ENCODE peak calls at places on chromosomes 6 and 20, in seven cellular contexts. U is fibroblast of the aortic adventitia, G is brain microvascular endothelial cell, S is progenitor cell of endocrine pancreas, X is PC-3, C is A549, Y is kidney. B is an unnamed sample.
A peak's percentile ranks its signal among the peaks of the same experiment; 100 is the strongest.

GRCh38 chr20:64153410-64153809 is 10.8 kb upstream of the MYT1 start:
- DNase-seq in U (no peak), G (no peak), S (no peak), X (no peak), C (no peak), Y (no peak), B (no peak)

GRCh38 chr6:17130786-17131185 is 28.9 kb downstream of the STMND1 start:
- DNase-seq in U (no peak), G (no peak), S (no peak), X (no peak), C (no peak), Y (no peak), B (no peak)

GRCh38 chr6:49766762-49767161 is 20.3 kb downstream of the PGK2 start:
- DNase-seq in U (no peak), G (no peak), S (no peak), X (no peak), C (no peak), Y (no peak), B (no peak)

GRCh38 chr20:38599410-38599882 is 2.2 kb upstream of the ARHGAP40 start:
- DNase-seq in U (peak; percentile 20), G (no peak), S (no peak), X (peak; percentile 62), C (no peak), Y (peak; percentile 96), B (peak; percentile 49)

GRCh38 chr6:139355172-139355571 is 19.3 kb downstream of the CITED2 start:
- DNase-seq in U (no peak), G (no peak), S (no peak), X (no peak), C (no peak), Y (no peak), B (no peak)

GRCh38 chr6:15628499-15629131 is 34.2 kb downstream of the DTNBP1 start:
- DNase-seq in U (peak; percentile 76), G (peak; percentile 82), S (no peak), X (peak; percentile 13), C (no peak), Y (no peak), B (no peak)

GRCh38 chr6:44255848-44256247 is 1.5 kb downstream of the SLC35B2 start:
- DNase-seq in U (no peak), G (no peak), S (no peak), X (no peak), C (peak; percentile 21), Y (no peak), B (no peak)

GRCh38 chr6:30121446-30122065 is 8.7 kb upstream of the TRIM31 start:
- DNase-seq in U (no peak), G (no peak), S (no peak), X (no peak), C (no peak), Y (no peak), B (no peak)

GRCh38 chr6:33885121-33886057 is 81.6 kb upstream of the MLN start:
- DNase-seq in U (peak; percentile 49), G (peak; percentile 20), S (no peak), X (peak; percentile 76), C (peak; percentile 72), Y (peak; percentile 37), B (no peak)

GRCh38 chr6:154347981-154348380 is 8.6 kb downstream of the IPCEF1 start:
- DNase-seq in U (no peak), G (no peak), S (no peak), X (no peak), C (no peak), Y (no peak), B (no peak)

GRCh38 chr6:149212892-149213786 is 104.4 kb upstream of the TAB2 start:
- DNase-seq in U (no peak), G (no peak), S (no peak), X (no peak), C (no peak), Y (no peak), B (no peak)

GRCh38 chr20:62368629-62369507 is 1.8 kb upstream of the LAMA5 start:
- DNase-seq in U (peak; percentile 36), G (no peak), S (peak; percentile 51), X (peak; percentile 67), C (no peak), Y (no peak), B (peak; percentile 72)

GRCh38 chr20:57957397-57958049 is 247.7 kb upstream of the PMEPA1 start:
- DNase-seq in U (no peak), G (peak; percentile 34), S (no peak), X (no peak), C (no peak), Y (no peak), B (no peak)

GRCh38 chr6:170007468-170008240 is 256.2 kb downstream of the ERMARD start:
- DNase-seq in U (no peak), G (no peak), S (no peak), X (no peak), C (no peak), Y (no peak), B (no peak)

GRCh38 chr6:38671885-38672467 is 31.0 kb downstream of the GLO1 start:
- DNase-seq in U (peak; percentile 80), G (peak; percentile 44), S (no peak), X (peak; percentile 78), C (peak; percentile 56), Y (no peak), B (no peak)
- TF ChIP-seq CTCF in U (peak; percentile 88), G (peak; percentile 74), S (peak; percentile 75), X (peak; percentile 89), C (peak; percentile 66), Y (peak; percentile 40), B (peak; percentile 60)

GRCh38 chr6:112296122-112296521 is 41.8 kb upstream of the LAMA4 start:
- DNase-seq in U (peak; percentile 47), G (peak; percentile 84), S (no peak), X (peak; percentile 56), C (peak; percentile 14), Y (no peak), B (no peak)
- TF ChIP-seq CTCF in U (peak; percentile 56), G (peak; percentile 85), S (peak; percentile 40), X (peak; percentile 62), C (peak; percentile 25), Y (peak; percentile 16), B (no peak)

GRCh38 chr6:96923871-96924493 is 546 bp upstream of the KLHL32 start:
- DNase-seq in U (no peak), G (no peak), S (no peak), X (no peak), C (no peak), Y (no peak), B (no peak)
- TF ChIP-seq CTCF in U (no peak), G (no peak), S (no peak), X (no peak), C (no peak), Y (no peak), B (no peak)

DNA sequence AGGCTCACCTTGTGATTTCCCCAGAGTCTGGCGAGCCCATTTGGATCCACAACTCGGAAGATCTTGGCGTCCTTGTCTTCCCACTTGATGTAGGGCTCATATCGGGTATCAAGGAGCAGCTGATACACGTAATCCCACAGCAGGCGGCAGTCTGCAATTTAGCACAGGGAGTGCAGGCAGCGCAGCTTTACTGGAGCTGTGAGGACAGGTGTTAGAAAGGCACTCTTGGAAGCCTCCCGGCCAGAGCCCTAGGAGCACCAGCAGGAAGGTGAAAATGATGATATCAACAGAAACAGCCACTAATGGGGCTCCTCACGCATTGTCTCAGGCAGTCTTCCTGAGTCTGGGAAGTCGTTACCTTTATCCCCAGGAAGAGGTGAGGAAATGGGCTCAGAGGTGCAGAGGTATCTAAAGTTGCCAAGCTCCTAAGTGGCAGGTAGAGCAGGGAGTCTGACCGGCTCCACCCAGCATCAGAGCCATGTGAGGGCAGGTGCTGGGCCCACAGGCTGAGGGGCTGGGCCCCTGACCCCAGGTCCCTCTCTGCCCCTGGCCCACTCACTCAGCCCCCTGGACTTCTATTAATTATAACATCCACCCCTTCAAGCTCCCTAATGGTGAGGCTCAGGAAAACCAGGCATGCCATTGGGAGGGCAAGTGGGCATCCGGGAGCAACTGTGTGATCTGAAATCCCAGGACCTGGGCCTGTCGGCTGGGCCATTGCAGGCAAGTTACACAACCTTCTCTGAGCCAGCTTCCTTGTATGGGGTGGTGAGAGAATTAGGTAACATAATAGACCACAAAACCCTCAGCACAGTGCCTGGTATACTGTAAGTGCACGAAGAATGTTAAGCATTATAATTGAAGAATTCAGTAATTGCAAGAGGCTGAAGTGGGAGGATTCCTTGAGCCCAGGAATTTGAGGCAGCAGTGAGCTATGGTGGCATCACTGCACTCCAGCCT is 18.3 kb downstream of the ETV7 start:
- DNase-seq in U (peak; percentile 84), G (peak; percentile 55), S (no peak), X (no peak), C (no peak), Y (no peak), B (no peak)
- TF ChIP-seq CTCF in U (no peak), G (no peak), S (no peak), X (no peak), C (no peak), Y (no peak), B (no peak)